ENCODE peak calls at places on chromosomes 12 and 14, in six cellular contexts. One of them, this sample, is unnamed.
A peak's percentile ranks its signal among the peaks of the same experiment; 100 is the strongest.

GRCh38 chr14:47539065-47539464 is 136.3 kb downstream of the MDGA2 start:
- DNase-seq in CD8-positive, alpha-beta T cell: no peak
- DNase-seq in stomach: no peak
- DNase-seq in tibial nerve: no peak
- DNase-seq in colonic mucosa: no peak
- DNase-seq in left lung: no peak
- DNase-seq in this sample: no peak

GRCh38 chr14:94376108-94376975 is 12.1 kb downstream of the SERPINA1 start:
- DNase-seq in CD8-positive, alpha-beta T cell: no peak
- DNase-seq in stomach: no peak
- DNase-seq in tibial nerve: no peak
- DNase-seq in colonic mucosa: no peak
- DNase-seq in left lung: no peak
- DNase-seq in this sample: no peak

GRCh38 chr14:60327447-60328331 is 78.7 kb downstream of the PPM1A start:
- DNase-seq in CD8-positive, alpha-beta T cell: peak; percentile 7
- DNase-seq in stomach: peak; percentile 56
- DNase-seq in tibial nerve: no peak
- DNase-seq in colonic mucosa: peak; percentile 51
- DNase-seq in left lung: peak; percentile 79
- DNase-seq in this sample: peak; percentile 50

GRCh38 chr14:104001003-104001402 is 58.7 kb upstream of the RD3L start:
- DNase-seq in CD8-positive, alpha-beta T cell: no peak
- DNase-seq in stomach: no peak
- DNase-seq in tibial nerve: no peak
- DNase-seq in colonic mucosa: no peak
- DNase-seq in left lung: no peak
- DNase-seq in this sample: no peak

GRCh38 chr12:123131879-123132402 is 18.9 kb downstream of the PITPNM2 start:
- DNase-seq in CD8-positive, alpha-beta T cell: no peak
- DNase-seq in stomach: peak; percentile 71
- DNase-seq in tibial nerve: no peak
- DNase-seq in colonic mucosa: peak; percentile 71
- DNase-seq in left lung: peak; percentile 80
- DNase-seq in this sample: peak; percentile 37

GRCh38 chr14:74347795-74348100 is 523 bp upstream of the VRTN start:
- DNase-seq in CD8-positive, alpha-beta T cell: no peak
- DNase-seq in stomach: no peak
- DNase-seq in tibial nerve: no peak
- DNase-seq in colonic mucosa: no peak
- DNase-seq in left lung: no peak
- DNase-seq in this sample: no peak

GRCh38 chr12:22880331-22880730 is 255.4 kb downstream of the ETNK1 start:
- DNase-seq in CD8-positive, alpha-beta T cell: no peak
- DNase-seq in stomach: no peak
- DNase-seq in tibial nerve: no peak
- DNase-seq in colonic mucosa: no peak
- DNase-seq in left lung: no peak
- DNase-seq in this sample: no peak

GRCh38 chr12:9851927-9852326 is 17.2 kb downstream of the CLEC2B start:
- DNase-seq in CD8-positive, alpha-beta T cell: no peak
- DNase-seq in stomach: no peak
- DNase-seq in tibial nerve: no peak
- DNase-seq in colonic mucosa: no peak
- DNase-seq in left lung: no peak
- DNase-seq in this sample: no peak

GRCh38 chr12:42568952-42569916 is 20.3 kb downstream of the PRICKLE1 start:
- DNase-seq in CD8-positive, alpha-beta T cell: no peak
- DNase-seq in stomach: no peak
- DNase-seq in tibial nerve: no peak
- DNase-seq in colonic mucosa: no peak
- DNase-seq in left lung: no peak
- DNase-seq in this sample: no peak

GRCh38 chr14:69314327-69314726 is 54.4 kb downstream of the GALNT16 start:
- DNase-seq in CD8-positive, alpha-beta T cell: no peak
- DNase-seq in stomach: no peak
- DNase-seq in tibial nerve: no peak
- DNase-seq in colonic mucosa: no peak
- DNase-seq in left lung: no peak
- DNase-seq in this sample: no peak
- H3K27ac ChIP-seq in CD8-positive, alpha-beta T cell: no peak overlapping the region
- H3K27ac ChIP-seq in stomach: no peak overlapping the region
- H3K27ac ChIP-seq in tibial nerve: no peak overlapping the region
- H3K27ac ChIP-seq in colonic mucosa: no peak overlapping the region
- H3K27ac ChIP-seq in left lung: no peak overlapping the region
- H3K27ac ChIP-seq in this sample: no peak overlapping the region

GRCh38 chr14:61599959-61600358 is 95.4 kb upstream of the HIF1A start:
- DNase-seq in CD8-positive, alpha-beta T cell: no peak
- DNase-seq in stomach: no peak
- DNase-seq in tibial nerve: no peak
- DNase-seq in colonic mucosa: no peak
- DNase-seq in left lung: no peak
- DNase-seq in this sample: no peak

GRCh38 chr14:61602733-61603077 is 92.6 kb upstream of the HIF1A start:
- DNase-seq in CD8-positive, alpha-beta T cell: no peak
- DNase-seq in stomach: no peak
- DNase-seq in tibial nerve: no peak
- DNase-seq in colonic mucosa: peak; percentile 49
- DNase-seq in left lung: no peak
- DNase-seq in this sample: no peak

GRCh38 chr14:61603736-61604135 is 91.6 kb upstream of the HIF1A start:
- DNase-seq in CD8-positive, alpha-beta T cell: no peak
- DNase-seq in stomach: no peak
- DNase-seq in tibial nerve: no peak
- DNase-seq in colonic mucosa: no peak
- DNase-seq in left lung: no peak
- DNase-seq in this sample: no peak

GRCh38 chr14:61598980-61599379 is 96.3 kb upstream of the HIF1A start:
- DNase-seq in CD8-positive, alpha-beta T cell: no peak
- DNase-seq in stomach: no peak
- DNase-seq in tibial nerve: no peak
- DNase-seq in colonic mucosa: no peak
- DNase-seq in left lung: no peak
- DNase-seq in this sample: no peak

GRCh38 chr14:61601923-61602732 is 93.2 kb upstream of the HIF1A start:
- DNase-seq in CD8-positive, alpha-beta T cell: no peak
- DNase-seq in stomach: no peak
- DNase-seq in tibial nerve: no peak
- DNase-seq in colonic mucosa: no peak
- DNase-seq in left lung: no peak
- DNase-seq in this sample: no peak
- H3K4me1 ChIP-seq in CD8-positive, alpha-beta T cell: peaks cover 10% of the 10 kb centered on the region
- H3K4me1 ChIP-seq in stomach: peaks cover 40% of the 10 kb centered on the region
- H3K4me1 ChIP-seq in tibial nerve: peaks cover 5% of the 10 kb centered on the region
- H3K4me1 ChIP-seq in colonic mucosa: peaks cover 5% of the 10 kb centered on the region
- H3K4me1 ChIP-seq in left lung: no peaks in the 10 kb centered on the region
- H3K4me1 ChIP-seq in this sample: peaks cover 7% of the 10 kb centered on the region

DNA sequence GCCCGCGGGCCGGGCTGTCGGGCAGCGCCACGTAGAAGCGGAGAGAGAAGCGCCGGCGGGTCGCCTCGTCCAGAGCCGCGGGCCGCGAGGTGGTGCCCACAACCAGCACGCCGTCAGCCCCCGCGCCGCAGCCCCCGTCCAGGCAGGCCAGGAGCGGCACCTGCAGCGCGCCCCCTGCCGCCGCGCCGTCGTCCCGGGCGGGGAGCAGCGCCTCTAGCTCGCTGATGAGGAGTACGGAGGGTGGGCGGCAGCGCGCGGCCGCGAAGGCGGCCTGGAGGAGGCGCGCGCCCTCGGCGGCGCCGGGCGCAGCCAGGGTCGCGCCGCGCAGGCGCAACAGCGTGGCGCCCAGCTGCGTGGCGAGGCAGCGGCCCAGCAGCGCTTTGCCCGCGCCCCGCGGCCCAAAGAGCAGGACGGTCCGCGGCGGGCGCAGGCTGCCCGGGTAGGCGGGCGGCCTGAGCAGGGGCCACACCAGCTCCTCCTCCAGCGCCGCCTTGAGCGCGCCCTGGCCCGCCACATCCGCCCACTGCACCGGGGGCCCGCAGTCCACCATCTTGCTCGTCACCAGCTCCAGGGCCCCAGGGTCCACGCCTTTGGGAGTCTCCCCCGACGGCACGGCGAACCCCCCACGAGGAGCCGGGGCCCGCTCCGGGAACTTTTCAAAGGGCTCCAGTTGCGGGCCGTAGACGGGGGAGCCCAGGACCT is 27.6 kb downstream of the FIGNL2 start:
- DNase-seq in CD8-positive, alpha-beta T cell: peak; percentile 78
- DNase-seq in stomach: peak; percentile 60
- DNase-seq in tibial nerve: no peak
- DNase-seq in colonic mucosa: peak; percentile 55
- DNase-seq in left lung: peak; percentile 86
- DNase-seq in this sample: peak; percentile 64
- TF ChIP-seq CTCF in CD8-positive, alpha-beta T cell: peak; percentile 62
- TF ChIP-seq CTCF in stomach: peak; percentile 4
- TF ChIP-seq CTCF in tibial nerve: no peak
- TF ChIP-seq CTCF in colonic mucosa: no peak
- TF ChIP-seq CTCF in left lung: peak; percentile 24
- TF ChIP-seq CTCF in this sample: no peak

GRCh38 chr12:12620730-12621315 is 9.1 kb downstream of the CREBL2 start:
- DNase-seq in CD8-positive, alpha-beta T cell: no peak
- DNase-seq in stomach: no peak
- DNase-seq in tibial nerve: no peak
- DNase-seq in colonic mucosa: no peak
- DNase-seq in left lung: no peak
- DNase-seq in this sample: no peak

GRCh38 chr12:12626471-12626870 is 14.8 kb downstream of the CREBL2 start:
- DNase-seq in CD8-positive, alpha-beta T cell: no peak
- DNase-seq in stomach: no peak
- DNase-seq in tibial nerve: no peak
- DNase-seq in colonic mucosa: no peak
- DNase-seq in left lung: no peak
- DNase-seq in this sample: no peak

GRCh38 chr12:12627308-12627827 is 15.7 kb downstream of the CREBL2 start:
- DNase-seq in CD8-positive, alpha-beta T cell: no peak
- DNase-seq in stomach: no peak
- DNase-seq in tibial nerve: no peak
- DNase-seq in colonic mucosa: no peak
- DNase-seq in left lung: no peak
- DNase-seq in this sample: no peak

GRCh38 chr12:12624479-12625120 is 12.9 kb downstream of the CREBL2 start:
- DNase-seq in CD8-positive, alpha-beta T cell: no peak
- DNase-seq in stomach: no peak
- DNase-seq in tibial nerve: no peak
- DNase-seq in colonic mucosa: no peak
- DNase-seq in left lung: no peak
- DNase-seq in this sample: no peak

DNA sequence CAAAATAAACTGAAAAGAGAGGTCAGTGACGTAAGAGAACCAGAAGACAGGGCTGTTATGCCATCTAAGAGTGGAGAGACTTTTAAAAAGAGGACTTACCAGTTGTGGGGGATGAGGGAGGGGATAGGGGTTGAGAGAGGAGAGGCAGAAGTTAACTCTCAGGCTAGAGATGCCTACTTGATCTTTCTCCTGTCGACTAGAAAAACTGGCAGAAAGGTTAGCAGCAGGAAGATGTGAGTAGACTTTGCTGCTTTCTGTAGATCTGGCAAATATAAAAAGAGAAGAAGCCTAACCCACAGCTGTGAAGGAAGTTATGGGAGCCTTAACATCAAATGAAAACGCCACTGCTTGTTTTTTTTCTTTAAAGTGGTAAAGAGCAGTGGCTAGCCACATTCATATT is 10.7 kb downstream of the CREBL2 start:
- DNase-seq in CD8-positive, alpha-beta T cell: no peak
- DNase-seq in stomach: no peak
- DNase-seq in tibial nerve: no peak
- DNase-seq in colonic mucosa: no peak
- DNase-seq in left lung: no peak
- DNase-seq in this sample: no peak
- H3K27ac ChIP-seq in CD8-positive, alpha-beta T cell: peak overlapping the region; percentile 50
- H3K27ac ChIP-seq in stomach: no peak overlapping the region
- H3K27ac ChIP-seq in tibial nerve: no peak overlapping the region
- H3K27ac ChIP-seq in colonic mucosa: peak overlapping the region; percentile 29
- H3K27ac ChIP-seq in left lung: peak overlapping the region; percentile 19
- H3K27ac ChIP-seq in this sample: no peak overlapping the region

This sample was measured in psoas muscle.